ENCODE peak calls at places on chromosome 4, in seven cellular contexts. H is glutamatergic neuron, L is endothelial cell, Z is progenitor cell of endocrine pancreas, U is HCT116, M is A549, B is fibroblast of pulmonary artery. T is an unnamed sample.

GRCh38 chr4:86283341-86283740 is 76.5 kb downstream of the MAPK10 start:
- DNase-seq in H (no peak), L (no peak), Z (no peak), U (no peak), M (no peak), B (no peak), T (no peak)

GRCh38 chr4:6641164-6641970 is 882 bp downstream of the MRFAP1 start:
- DNase-seq in H (peak), L (peak), Z (no peak), U (no peak), M (no peak), B (peak), T (no peak)

GRCh38 chr4:4542824-4543485 is 1.1 kb upstream of the STX18 start:
- DNase-seq in H (no peak), L (no peak), Z (no peak), U (no peak), M (no peak), B (no peak), T (no peak)

GRCh38 chr4:150457802-150458201 is 124.1 kb upstream of the MAB21L2 start:
- DNase-seq in H (no peak), L (no peak), Z (no peak), U (no peak), M (no peak), B (peak), T (no peak)

GRCh38 chr4:48078862-48079655 is 55.0 kb downstream of the TXK start:
- DNase-seq in H (no peak), L (no peak), Z (no peak), U (no peak), M (no peak), B (no peak), T (no peak)

GRCh38 chr4:151719045-151719743 is 41.6 kb downstream of the GATB start:
- DNase-seq in H (peak), L (no peak), Z (no peak), U (no peak), M (no peak), B (peak), T (no peak)

GRCh38 chr4:154231796-154232478 is 259.7 kb downstream of the DCHS2 start:
- DNase-seq in H (no peak), L (no peak), Z (no peak), U (no peak), M (no peak), B (no peak), T (no peak)

GRCh38 chr4:475962-476361 is 23.0 kb downstream of the ZNF721 start:
- DNase-seq in H (no peak), L (no peak), Z (no peak), U (no peak), M (no peak), B (no peak), T (no peak)

GRCh38 chr4:15043226-15043625 is 40.9 kb downstream of the CPEB2 start:
- DNase-seq in H (no peak), L (no peak), Z (no peak), U (peak), M (peak), B (no peak), T (no peak)

GRCh38 chr4:94827481-94828110 is 69.8 kb downstream of the BMPR1B start:
- DNase-seq in H (no peak), L (no peak), Z (no peak), U (peak), M (peak), B (peak), T (no peak)

GRCh38 chr4:26912810-26913209 is 52.2 kb downstream of the STIM2 start:
- DNase-seq in H (peak), L (no peak), Z (no peak), U (no peak), M (no peak), B (no peak), T (no peak)

GRCh38 chr4:3287271-3287971 is 5.4 kb upstream of the RGS12 start:
- DNase-seq in H (no peak), L (no peak), Z (no peak), U (no peak), M (no peak), B (no peak), T (no peak)

GRCh38 chr4:929970-930625 is 2.0 kb downstream of the GAK start:
- DNase-seq in H (no peak), L (no peak), Z (no peak), U (no peak), M (no peak), B (no peak), T (no peak)

GRCh38 chr4:38823766-38824165 is 19.2 kb upstream of the TLR1 start:
- DNase-seq in H (no peak), L (no peak), Z (no peak), U (no peak), M (no peak), B (no peak), T (no peak)

GRCh38 chr4:89939994-89940393 is 45.3 kb downstream of the MMRN1 start:
- DNase-seq in H (no peak), L (no peak), Z (no peak), U (no peak), M (no peak), B (peak), T (no peak)

GRCh38 chr4:118086334-118086733 is 52.0 kb downstream of the NDST3 start:
- DNase-seq in H (no peak), L (no peak), Z (no peak), U (peak), M (no peak), B (peak), T (no peak)

GRCh38 chr4:41640905-41641304 is 102.9 kb downstream of the LIMCH1 start:
- DNase-seq in H (no peak), L (no peak), Z (no peak), U (no peak), M (no peak), B (no peak), T (no peak)

GRCh38 chr4:109872950-109873656 is 25.2 kb downstream of the LRIT3 start:
- DNase-seq in H (no peak), L (no peak), Z (no peak), U (no peak), M (no peak), B (no peak), T (no peak)

GRCh38 chr4:73341454-73341853 is 62.6 kb upstream of the ALB start:
- DNase-seq in H (peak), L (peak), Z (peak), U (peak), M (peak), B (peak), T (peak)

GRCh38 chr4:385934-386707 is 48.5 kb downstream of the ZNF141 start:
- DNase-seq in H (peak), L (no peak), Z (no peak), U (no peak), M (no peak), B (no peak), T (no peak)

GRCh38 chr4:74044676-74045075 is 6.2 kb upstream of the CXCL3 start:
- DNase-seq in H (no peak), L (no peak), Z (no peak), U (no peak), M (no peak), B (no peak), T (no peak)

GRCh38 chr4:147596976-147597375 is 20.2 kb upstream of the TMEM184C start:
- DNase-seq in H (no peak), L (no peak), Z (no peak), U (no peak), M (peak), B (peak), T (no peak)

GRCh38 chr4:165541773-165542459 is 163.1 kb downstream of the CPE start:
- DNase-seq in H (no peak), L (no peak), Z (no peak), U (no peak), M (no peak), B (no peak), T (no peak)

GRCh38 chr4:80006935-80007744 is 65.9 kb downstream of the ANTXR2 start:
- DNase-seq in H (no peak), L (no peak), Z (no peak), U (no peak), M (no peak), B (peak), T (no peak)

GRCh38 chr4:69860007-69860406 is at the start of gene SULT1E1:
- DNase-seq in H (no peak), L (no peak), Z (no peak), U (no peak), M (no peak), B (peak), T (no peak)

GRCh38 chr4:25632135-25632534 is 23.5 kb upstream of the SLC34A2 start:
- DNase-seq in H (no peak), L (no peak), Z (no peak), U (no peak), M (peak), B (no peak), T (no peak)

GRCh38 chr4:129378346-129378745 is 282.4 kb downstream of the C4orf33 start:
- DNase-seq in H (no peak), L (no peak), Z (no peak), U (no peak), M (no peak), B (no peak), T (no peak)

GRCh38 chr4:136319789-136320470 is 1212.4 kb downstream of the PCDH18 start:
- DNase-seq in H (no peak), L (no peak), Z (no peak), U (peak), M (peak), B (peak), T (no peak)

GRCh38 chr4:99811850-99812249 is 4.8 kb upstream of the DAPP1 start:
- DNase-seq in H (no peak), L (peak), Z (no peak), U (peak), M (peak), B (peak), T (peak)

GRCh38 chr4:3706565-3707422 is 59.4 kb upstream of the ADRA2C start:
- DNase-seq in H (no peak), L (no peak), Z (no peak), U (no peak), M (no peak), B (no peak), T (no peak)

GRCh38 chr4:185811509-185812364 is at the start of gene SORBS2:
- DNase-seq in H (peak), L (no peak), Z (peak), U (no peak), M (no peak), B (peak), T (peak)

GRCh38 chr4:141957416-141957815 is 321.0 kb downstream of the IL15 start:
- DNase-seq in H (no peak), L (no peak), Z (no peak), U (no peak), M (no peak), B (no peak), T (no peak)

GRCh38 chr4:78880874-78881492 is 58.3 kb downstream of the PAQR3 start:
- DNase-seq in H (no peak), L (no peak), Z (no peak), U (no peak), M (no peak), B (no peak), T (no peak)

GRCh38 chr4:183468210-183469095 is 24.0 kb downstream of the CDKN2AIP start:
- DNase-seq in H (no peak), L (no peak), Z (no peak), U (no peak), M (peak), B (no peak), T (no peak)

GRCh38 chr4:60780874-60781273 is 419.3 kb upstream of the ADGRL3 start:
- DNase-seq in H (no peak), L (no peak), Z (no peak), U (no peak), M (no peak), B (no peak), T (no peak)
- TF ChIP-seq CTCF in H (no peak), L (no peak), Z (no peak), U (no peak), M (no peak), B (no peak), T (no peak)

DNA sequence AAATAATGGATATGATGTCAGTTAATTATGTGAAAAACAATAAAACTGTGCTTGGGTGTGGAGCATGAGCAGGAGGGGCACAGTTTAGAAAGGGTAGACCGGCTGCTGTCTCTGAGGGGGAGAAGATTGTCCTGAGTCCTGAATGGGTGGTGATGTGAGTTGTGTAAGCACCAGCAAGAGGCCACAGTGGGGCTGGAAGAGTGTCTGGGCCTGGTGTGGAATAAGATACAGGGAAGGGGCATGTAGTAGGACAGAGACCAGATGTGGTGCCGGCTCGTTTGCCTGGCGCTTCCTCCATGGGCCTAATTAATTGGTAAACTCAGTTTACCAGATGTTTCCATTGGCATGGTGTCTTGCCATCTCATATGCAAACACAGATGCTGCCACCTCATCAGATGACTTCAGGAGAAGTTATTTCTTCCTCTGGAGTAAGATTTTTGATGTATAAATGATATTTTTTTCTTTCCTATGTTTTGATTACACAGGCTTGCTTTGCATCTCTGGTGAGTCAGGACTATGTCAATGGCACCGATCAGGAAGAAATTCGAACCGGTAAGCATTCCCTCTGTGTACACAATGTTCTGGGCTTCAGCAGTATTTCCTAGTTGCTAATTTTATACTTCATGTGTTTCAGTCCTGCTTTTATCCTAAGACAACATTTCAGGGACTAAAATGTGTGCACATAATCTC is 5.1 kb downstream of the MED28 start:
- DNase-seq in H (no peak), L (no peak), Z (no peak), U (no peak), M (no peak), B (peak), T (no peak)
- TF ChIP-seq CTCF in H (no peak), L (no peak), Z (no peak), U (no peak), M (no peak), B (no peak), T (no peak)

GRCh38 chr4:108834787-108835384 is 72.0 kb upstream of the ETNPPL start:
- DNase-seq in H (no peak), L (no peak), Z (no peak), U (peak), M (peak), B (peak), T (peak)
- TF ChIP-seq CTCF in H (peak), L (peak), Z (peak), U (peak), M (peak), B (peak), T (no peak)

DNA sequence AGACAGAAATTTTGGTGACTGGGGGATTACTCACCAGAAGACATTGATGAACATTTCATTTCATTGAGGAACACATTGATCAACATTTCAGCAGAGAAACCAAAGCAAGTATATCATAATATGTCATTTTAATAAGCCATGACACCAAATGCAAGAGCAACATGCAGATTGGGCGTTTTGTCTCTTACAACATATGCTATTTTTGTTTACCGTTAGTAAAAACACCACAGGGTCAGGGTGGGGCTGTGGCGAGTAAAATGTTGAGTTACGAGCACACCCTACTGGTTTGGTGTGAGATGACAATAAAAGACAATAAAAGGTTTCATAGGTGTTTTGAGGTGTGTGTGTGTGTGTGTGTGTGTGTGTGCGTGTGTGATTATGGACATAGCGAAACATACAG is 294.5 kb downstream of the PDGFC start:
- DNase-seq in H (peak), L (peak), Z (no peak), U (peak), M (peak), B (peak), T (peak)
- TF ChIP-seq CTCF in H (peak), L (peak), Z (peak), U (peak), M (peak), B (peak), T (no peak)

DNA sequence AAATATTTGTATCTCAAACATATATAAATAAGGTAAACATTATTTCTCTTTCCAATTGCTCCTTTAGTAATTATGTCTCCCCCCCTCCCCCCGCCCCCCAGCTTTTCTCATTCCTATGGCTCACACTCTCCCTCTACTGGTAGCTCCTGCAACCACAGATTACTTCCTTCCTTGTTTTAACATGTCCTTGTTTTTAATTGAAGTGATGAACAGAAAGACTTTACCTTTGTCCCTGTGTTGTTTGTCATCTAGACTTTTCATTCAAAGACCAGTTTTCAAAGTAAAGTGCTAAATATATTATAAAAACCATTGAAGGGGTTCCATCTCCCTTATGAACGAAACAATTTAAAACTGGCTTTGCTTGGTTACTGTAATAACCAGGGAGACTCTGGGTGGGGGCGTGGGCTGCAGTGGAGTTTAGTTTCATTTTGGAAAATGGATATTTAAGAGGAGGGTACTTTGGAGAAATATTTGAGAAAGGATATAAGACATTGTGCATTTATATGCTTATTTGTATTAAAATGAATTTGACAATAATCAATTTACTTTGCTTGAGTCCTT is 352.9 kb downstream of the RAPGEF2 start:
- DNase-seq in H (no peak), L (peak), Z (no peak), U (peak), M (peak), B (peak), T (peak)
- TF ChIP-seq CTCF in H (peak), L (peak), Z (peak), U (peak), M (peak), B (peak), T (peak)

DNA sequence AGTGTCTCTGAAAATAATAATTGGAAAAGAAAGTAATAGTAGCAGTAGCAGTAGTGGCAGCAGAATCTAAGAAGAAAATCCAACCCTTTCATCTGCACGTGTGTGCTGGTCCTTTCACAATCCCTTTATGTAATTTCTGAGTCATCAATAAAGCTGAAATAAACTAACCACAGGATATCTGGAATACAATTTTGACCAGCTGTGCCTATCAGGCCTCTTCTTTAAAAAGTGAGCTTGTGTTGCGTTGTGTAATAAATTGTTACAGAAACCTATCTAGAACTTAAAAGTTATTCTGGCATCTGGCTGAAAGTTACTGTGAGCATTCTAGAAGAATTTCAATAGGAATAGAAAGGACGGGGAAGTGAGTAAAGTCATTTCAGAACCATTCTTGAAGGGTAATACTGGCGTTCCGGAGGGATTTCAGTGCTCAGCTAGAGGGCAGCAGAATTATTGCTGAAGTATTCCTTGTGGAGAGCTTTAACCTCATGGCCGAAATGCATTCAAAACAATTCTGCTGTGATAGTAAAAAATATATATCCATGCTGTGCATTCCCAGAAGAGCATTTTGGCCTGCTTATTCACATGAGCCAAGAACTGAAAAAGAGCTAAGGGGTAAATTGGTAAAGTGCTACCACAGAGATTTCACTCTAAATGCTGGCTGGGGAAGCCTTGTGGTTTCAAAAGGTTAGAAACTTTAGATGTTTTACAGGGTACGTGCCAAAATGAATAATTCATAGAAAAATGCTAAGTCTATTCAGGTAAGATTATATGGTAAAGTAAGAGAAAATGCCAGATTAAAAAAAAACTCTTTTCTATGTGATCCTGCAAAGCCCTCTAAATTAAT is 260.6 kb downstream of the NKX6-1 start:
- DNase-seq in H (no peak), L (no peak), Z (no peak), U (no peak), M (no peak), B (no peak), T (no peak)
- TF ChIP-seq CTCF in H (no peak), L (no peak), Z (no peak), U (peak), M (no peak), B (no peak), T (no peak)

T was measured in GM10248.